ENCODE peak calls at places on chromosomes 7 and 10, in ten cellular contexts. E, B, J, W, I, N, M, Y, H and Z are unnamed samples.
A peak's percentile ranks its signal among the peaks of the same experiment; 100 is the strongest.

GRCh38 chr7:72077776-72078175 is 334.4 kb downstream of the CALN1 start:
- DNase-seq in M (no peak), H (no peak), J (no peak), B (no peak), N (no peak), W (no peak), I (no peak), E (no peak), Y (no peak), Z (no peak)

GRCh38 chr7:141231018-141231792 is 157.3 kb downstream of the TMEM178B start:
- DNase-seq in Y (no peak), W (no peak), J (no peak), E (no peak), I (peak; percentile 68), H (peak; percentile 54), M (peak; percentile 38), N (no peak), B (no peak), Z (no peak)

GRCh38 chr7:79332091-79332490 is 121.4 kb downstream of the MAGI2 start:
- DNase-seq in B (no peak), N (no peak), H (no peak), M (no peak), Y (no peak), W (no peak), I (no peak), E (no peak), J (no peak), Z (no peak)

GRCh38 chr10:72320676-72321247 is 34.0 kb downstream of the DNAJB12 start:
- DNase-seq in J (no peak), Y (peak; percentile 97), B (peak; percentile 83), H (peak; percentile 98), I (peak; percentile 90), N (peak; percentile 55), E (no peak), W (no peak), M (peak; percentile 100), Z (peak; percentile 72)

GRCh38 chr7:116800594-116800993 is 61.8 kb upstream of the CAPZA2 start:
- DNase-seq in B (no peak), E (no peak), J (no peak), I (no peak), N (no peak), M (no peak), W (no peak), Y (no peak), H (no peak), Z (no peak)

GRCh38 chr10:121900443-121901174 is 27.2 kb downstream of the ATE1 start:
- DNase-seq in B (no peak), H (peak; percentile 46), M (peak; percentile 11), E (peak; percentile 10), W (no peak), N (peak; percentile 17), Y (peak; percentile 38), I (peak; percentile 90), J (peak; percentile 37), Z (peak; percentile 35)

GRCh38 chr7:132830941-132831340 is 250.9 kb downstream of the CHCHD3 start:
- DNase-seq in I (no peak), Y (no peak), N (no peak), J (no peak), M (no peak), W (no peak), E (no peak), B (no peak), H (no peak), Z (no peak)

GRCh38 chr10:104028823-104029527 is 56.7 kb downstream of the COL17A1 start:
- DNase-seq in B (no peak), N (no peak), W (no peak), H (no peak), E (no peak), Y (no peak), J (no peak), M (no peak), I (no peak), Z (no peak)

GRCh38 chr7:69076566-69076965 is 521.7 kb upstream of the AUTS2 start:
- DNase-seq in W (no peak), M (no peak), I (no peak), E (no peak), Y (no peak), H (no peak), J (no peak), N (no peak), B (no peak), Z (no peak)

GRCh38 chr7:95047291-95047690 is 139.9 kb downstream of the PPP1R9A start:
- DNase-seq in I (no peak), Y (no peak), B (no peak), H (no peak), W (no peak), M (no peak), J (no peak), N (no peak), E (no peak), Z (no peak)

GRCh38 chr10:62131724-62132123 is 136.9 kb downstream of the RTKN2 start:
- DNase-seq in J (no peak), M (no peak), H (no peak), W (no peak), N (no peak), I (no peak), B (no peak), Y (no peak), E (no peak), Z (no peak)

GRCh38 chr10:70604106-70604505 is 1.6 kb upstream of the PRF1 start:
- DNase-seq in W (no peak), B (no peak), M (no peak), N (no peak), E (no peak), H (no peak), J (peak; percentile 59), I (no peak), Y (no peak), Z (no peak)

GRCh38 chr10:58727633-58728032 is 215.0 kb downstream of the BICC1 start:
- DNase-seq in W (no peak), J (no peak), Y (no peak), E (no peak), M (no peak), B (no peak), N (no peak), I (no peak), H (no peak), Z (no peak)

GRCh38 chr10:117004627-117005453 is at the start of gene SHTN1:
- DNase-seq in M (peak; percentile 67), N (no peak), W (peak; percentile 78), H (peak; percentile 32), Y (peak; percentile 50), B (peak; percentile 24), I (peak; percentile 72), E (peak; percentile 49), J (no peak), Z (no peak)

GRCh38 chr7:23474098-23474828 is 4.0 kb upstream of the IGF2BP3 start:
- DNase-seq in W (no peak), N (peak; percentile 39), M (peak; percentile 97), H (peak; percentile 95), E (peak; percentile 95), Y (peak; percentile 99), J (peak; percentile 28), I (peak; percentile 99), B (peak; percentile 86), Z (peak; percentile 77)

GRCh38 chr10:103367782-103368518 is at the start of gene TAF5:
- DNase-seq in N (peak; percentile 80), I (peak; percentile 98), W (peak; percentile 81), Y (peak; percentile 91), B (peak; percentile 92), E (peak; percentile 64), M (peak; percentile 65), J (peak; percentile 91), H (peak; percentile 93), Z (peak; percentile 83)

GRCh38 chr10:16116404-16117304 is 256.3 kb upstream of the MINDY3 start:
- DNase-seq in Y (no peak), J (peak; percentile 5), E (no peak), H (peak; percentile 4), I (peak; percentile 77), N (no peak), B (no peak), W (no peak), M (peak; percentile 9), Z (no peak)

GRCh38 chr7:75849573-75849972 is 29.3 kb upstream of the RHBDD2 start:
- DNase-seq in Y (no peak), J (no peak), H (no peak), I (no peak), M (no peak), B (no peak), E (no peak), W (no peak), N (no peak), Z (no peak)

GRCh38 chr7:127798023-127798422 is 146.0 kb downstream of the SND1 start:
- DNase-seq in M (no peak), B (no peak), N (no peak), E (no peak), W (no peak), J (no peak), Y (no peak), H (no peak), I (no peak), Z (no peak)

GRCh38 chr7:22731781-22732180 is 4.8 kb downstream of the IL6 start:
- DNase-seq in Y (no peak), N (no peak), H (no peak), J (no peak), I (no peak), W (no peak), B (no peak), M (no peak), E (no peak), Z (no peak)

GRCh38 chr7:91033574-91033973 is 230.7 kb upstream of the FZD1 start:
- DNase-seq in W (no peak), I (no peak), J (no peak), B (no peak), Y (no peak), N (no peak), H (no peak), M (no peak), E (no peak), Z (no peak)

GRCh38 chr7:79434098-79434497 is 19.4 kb downstream of the MAGI2 start:
- DNase-seq in Y (no peak), I (no peak), J (no peak), N (no peak), M (no peak), B (no peak), H (peak; percentile 70), W (no peak), E (no peak), Z (no peak)

GRCh38 chr7:50307368-50308012 is 3.0 kb downstream of the IKZF1 start:
- DNase-seq in N (no peak), H (no peak), I (peak; percentile 15), J (peak; percentile 68), E (no peak), W (no peak), B (peak; percentile 66), M (no peak), Y (no peak), Z (no peak)

GRCh38 chr10:61262486-61263261 is 190.5 kb downstream of the TMEM26 start:
- DNase-seq in Y (no peak), J (no peak), I (no peak), W (no peak), B (no peak), M (no peak), H (no peak), N (no peak), E (no peak), Z (no peak)

GRCh38 chr7:105429746-105430612 is 41.3 kb upstream of the SRPK2 start:
- DNase-seq in E (no peak), I (peak; percentile 61), Y (peak; percentile 38), N (peak; percentile 48), B (peak; percentile 12), M (no peak), J (peak; percentile 55), W (no peak), H (peak; percentile 52), Z (no peak)

GRCh38 chr10:30784896-30785605 is 155.5 kb upstream of the LYZL2 start:
- DNase-seq in I (peak; percentile 94), Y (peak; percentile 63), W (peak; percentile 72), M (peak; percentile 51), E (peak; percentile 32), J (peak; percentile 11), B (peak; percentile 35), H (peak; percentile 64), N (no peak), Z (peak; percentile 47)

GRCh38 chr10:45197816-45198595 is 117.4 kb downstream of the OR13A1 start:
- DNase-seq in W (no peak), B (no peak), M (no peak), I (no peak), N (no peak), E (no peak), H (no peak), J (no peak), Y (no peak), Z (no peak)

GRCh38 chr10:53955091-53955490 is 845.9 kb downstream of the PCDH15 start:
- DNase-seq in H (no peak), N (no peak), J (no peak), M (no peak), B (no peak), E (no peak), Y (no peak), W (no peak), I (no peak), Z (no peak)